ENCODE peak calls at places on chromosomes 4 and X, in six cellular contexts. J is neural progenitor cell, X is GM12878, C is Peyer's patch, P is cardiac muscle cell, O is kidney epithelial cell. U is an unnamed sample.

GRCh38 chr4:48315728-48316630 is 25.4 kb upstream of the SLAIN2 start:
- DNase-seq in X (no peak), P (peak; percentile 44), J (peak; percentile 58), C (no peak), O (no peak), U (peak; percentile 39)

GRCh38 chr4:123340381-123340701 is 56.3 kb upstream of the SPRY1 start:
- DNase-seq in C (no peak), O (no peak), X (no peak), J (no peak), P (no peak), U (peak; percentile 52)

GRCh38 chr4:3128976-3129375 is 54.5 kb downstream of the HTT start:
- DNase-seq in O (no peak), P (no peak), C (no peak), X (no peak), J (no peak), U (no peak)

GRCh38 chrX:154991039-154991438 is 31.5 kb downstream of the F8 start:
- DNase-seq in J (no peak), X (peak; percentile 55), P (no peak), C (no peak), O (no peak), U (no peak)

GRCh38 chr4:5787311-5787710 is 76.3 kb downstream of the EVC start:
- DNase-seq in O (no peak), X (no peak), C (no peak), J (no peak), P (no peak), U (no peak)

GRCh38 chrX:85309717-85310116 is 65.9 kb downstream of the ZNF711 start:
- DNase-seq in X (no peak), O (no peak), J (peak; percentile 6), C (no peak), P (no peak), U (no peak)

GRCh38 chrX:100512471-100512870 is 72.3 kb upstream of the TNMD start:
- DNase-seq in J (peak; percentile 15), X (no peak), P (peak; percentile 22), O (no peak), C (no peak), U (no peak)

GRCh38 chr4:24105183-24106039 is 215.6 kb upstream of the PPARGC1A start:
- DNase-seq in X (no peak), J (no peak), O (no peak), P (no peak), C (no peak), U (peak; percentile 90)

GRCh38 chrX:51496501-51497291 is at the start of gene NUDT11:
- DNase-seq in O (no peak), J (peak; percentile 89), C (peak; percentile 51), P (peak; percentile 86), X (no peak), U (no peak)

GRCh38 chr4:111923786-111924185 is 221.5 kb upstream of the FAM241A start:
- DNase-seq in X (no peak), P (no peak), O (no peak), C (no peak), J (no peak), U (no peak)

GRCh38 chr4:101643201-101643600 is 147.3 kb upstream of the BANK1 start:
- DNase-seq in C (no peak), O (no peak), J (no peak), X (no peak), P (no peak), U (no peak)
- TF ChIP-seq CTCF in C (no peak), O (no peak), J (no peak), X (no peak), P (no peak), U (no peak)

GRCh38 chrX:77003956-77004355 is 443.2 kb upstream of the FGF16 start:
- DNase-seq in X (no peak), J (no peak), O (no peak), C (no peak), P (no peak), U (no peak)
- H3K27me3 ChIP-seq in X (no peaks in the 10 kb centered on the region), J (no peaks in the 10 kb centered on the region), O (no peaks in the 10 kb centered on the region), C (no peaks in the 10 kb centered on the region), P (no peaks in the 10 kb centered on the region), U (no peaks in the 10 kb centered on the region)

GRCh38 chr4:89249313-89249712 is 58.3 kb downstream of the GPRIN3 start:
- DNase-seq in C (no peak), P (no peak), J (no peak), X (no peak), O (no peak), U (no peak)
- TF ChIP-seq CTCF in C (no peak), P (no peak), J (no peak), X (no peak), O (no peak), U (no peak)

GRCh38 chrX:110409925-110410324 is 51.3 kb downstream of the RTL9 start:
- DNase-seq in X (no peak), O (no peak), C (no peak), P (no peak), J (no peak), U (no peak)

GRCh38 chrX:110406822-110407221 is 48.2 kb downstream of the RTL9 start:
- DNase-seq in C (no peak), J (no peak), P (no peak), O (no peak), X (no peak), U (no peak)

GRCh38 chrX:110408949-110409588 is 50.4 kb downstream of the RTL9 start:
- DNase-seq in C (no peak), X (no peak), J (no peak), P (peak; percentile 66), O (no peak), U (no peak)

GRCh38 chrX:110410598-110410997 is 52.0 kb downstream of the RTL9 start:
- DNase-seq in P (no peak), X (no peak), J (no peak), O (no peak), C (no peak), U (no peak)

GRCh38 chrX:110407910-110408545 is 49.4 kb downstream of the RTL9 start:
- DNase-seq in C (no peak), J (peak; percentile 68), X (no peak), O (no peak), P (peak; percentile 84), U (no peak)
- H3K27me3 ChIP-seq in C (no peaks in the 10 kb centered on the region), J (no peaks in the 10 kb centered on the region), X (no peaks in the 10 kb centered on the region), O (no peaks in the 10 kb centered on the region), P (no peaks in the 10 kb centered on the region), U (no peaks in the 10 kb centered on the region)

DNA sequence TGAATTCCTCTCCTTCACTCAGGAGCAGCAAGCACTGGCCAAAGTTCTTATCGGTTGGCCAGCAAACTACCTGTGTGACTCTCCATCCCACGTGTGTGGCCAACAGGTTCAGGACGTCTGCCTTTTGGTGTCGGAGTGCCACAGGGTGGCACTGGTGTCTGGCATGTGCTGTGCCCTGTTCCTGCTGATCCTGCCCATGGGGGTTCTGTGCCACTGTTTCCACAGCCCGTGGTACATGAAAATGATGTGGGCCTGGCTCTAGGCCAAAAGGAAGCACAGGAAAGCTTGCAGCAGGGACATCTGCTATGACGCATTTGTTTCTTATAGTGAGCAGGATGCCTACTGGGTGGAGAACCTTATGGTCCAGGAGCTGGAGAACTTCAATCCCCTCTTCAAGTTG is 4.6 kb upstream of the TLR2 start:
- DNase-seq in P (no peak), O (no peak), C (no peak), X (no peak), J (no peak), U (no peak)
- TF ChIP-seq CTCF in P (no peak), O (no peak), C (no peak), X (no peak), J (no peak), U (no peak)

U was measured in AG04450.